ENCODE peak calls at places on chromosomes 3 and 15, in five cellular contexts. One of them, this sample, is unnamed.

GRCh38 chr3:87333393-87333892 is 57.1 kb upstream of the POU1F1 start:
- DNase-seq in fibroblast of lung: peak
- DNase-seq in NCI-H460: peak
- DNase-seq in memory B cell: no peak
- DNase-seq in A172: peak
- DNase-seq in this sample: peak

GRCh38 chr15:40937762-40938529 is 8.8 kb downstream of the DLL4 start:
- DNase-seq in A172: peak
- DNase-seq in memory B cell: no peak
- DNase-seq in NCI-H460: peak
- DNase-seq in fibroblast of lung: no peak
- DNase-seq in this sample: peak

GRCh38 chr3:113769551-113769950 is 22.7 kb downstream of the ATP6V1A start:
- DNase-seq in A172: peak
- DNase-seq in fibroblast of lung: peak
- DNase-seq in NCI-H460: no peak
- DNase-seq in memory B cell: no peak
- DNase-seq in this sample: no peak

GRCh38 chr15:25903024-25903581 is 40.0 kb upstream of the ATP10A start:
- DNase-seq in NCI-H460: no peak
- DNase-seq in fibroblast of lung: peak
- DNase-seq in A172: no peak
- DNase-seq in memory B cell: no peak
- DNase-seq in this sample: no peak

GRCh38 chr3:159366476-159366875 is 564.6 kb downstream of the MFSD1 start:
- DNase-seq in A172: no peak
- DNase-seq in NCI-H460: no peak
- DNase-seq in memory B cell: no peak
- DNase-seq in fibroblast of lung: no peak
- DNase-seq in this sample: no peak

GRCh38 chr15:63043391-63044076 is 987 bp downstream of the TPM1 start:
- DNase-seq in NCI-H460: no peak
- DNase-seq in fibroblast of lung: no peak
- DNase-seq in memory B cell: peak
- DNase-seq in A172: no peak
- DNase-seq in this sample: no peak

GRCh38 chr15:45646220-45646619 is 11.4 kb downstream of the SQOR start:
- DNase-seq in fibroblast of lung: no peak
- DNase-seq in A172: no peak
- DNase-seq in memory B cell: no peak
- DNase-seq in NCI-H460: no peak
- DNase-seq in this sample: no peak

GRCh38 chr3:123984957-123985356 is 7.0 kb downstream of the ROPN1 start:
- DNase-seq in memory B cell: no peak
- DNase-seq in fibroblast of lung: no peak
- DNase-seq in NCI-H460: no peak
- DNase-seq in A172: no peak
- DNase-seq in this sample: no peak

GRCh38 chr3:185152433-185153169 is at the start of gene C3orf70:
- DNase-seq in fibroblast of lung: peak
- DNase-seq in NCI-H460: no peak
- DNase-seq in memory B cell: peak
- DNase-seq in A172: peak
- DNase-seq in this sample: peak